ENCODE peak calls at places on chromosomes 2 and 18, in nine cellular contexts. R, C, O, D, M, I, W, K and Z are unnamed samples.

GRCh38 chr2:98465456-98466201 is 21.0 kb downstream of the INPP4A start:
- DNase-seq in R (peak), C (no peak), O (peak), D (peak), M (peak), I (peak), W (peak), K (peak), Z (peak)

GRCh38 chr2:26054598-26055348 is 20.9 kb downstream of the RAB10 start:
- DNase-seq in R (peak), C (no peak), O (no peak), D (no peak), M (no peak), I (no peak), W (no peak), K (no peak), Z (no peak)

GRCh38 chr18:43578636-43579203 is 301.4 kb upstream of the SYT4 start:
- DNase-seq in R (no peak), C (no peak), O (no peak), D (peak), M (no peak), I (no peak), W (no peak), K (no peak), Z (peak)

GRCh38 chr2:19600982-19601381 is 242.6 kb upstream of the OSR1 start:
- DNase-seq in R (no peak), C (no peak), O (no peak), D (no peak), M (no peak), I (no peak), W (no peak), K (no peak), Z (no peak)

GRCh38 chr2:138104071-138104470 is 139.8 kb downstream of the HNMT start:
- DNase-seq in R (no peak), C (no peak), O (no peak), D (no peak), M (no peak), I (no peak), W (no peak), K (no peak), Z (no peak)

GRCh38 chr2:30403592-30404353 is 43.3 kb upstream of the LCLAT1 start:
- DNase-seq in R (no peak), C (no peak), O (no peak), D (no peak), M (no peak), I (no peak), W (no peak), K (no peak), Z (no peak)

GRCh38 chr2:213150315-213150951 is 979 bp downstream of the IKZF2 start:
- DNase-seq in R (peak), C (no peak), O (no peak), D (no peak), M (no peak), I (no peak), W (no peak), K (no peak), Z (peak)

GRCh38 chr2:15748736-15749323 is 157.2 kb downstream of the DDX1 start:
- DNase-seq in R (peak), C (peak), O (no peak), D (no peak), M (no peak), I (no peak), W (no peak), K (no peak), Z (peak)

GRCh38 chr2:6864938-6865345 is 765 bp downstream of the CMPK2 start:
- DNase-seq in R (no peak), C (no peak), O (no peak), D (no peak), M (no peak), I (peak), W (no peak), K (peak), Z (peak)

GRCh38 chr2:42875880-42876279 is 83.5 kb upstream of the HAAO start:
- DNase-seq in R (no peak), C (no peak), O (no peak), D (no peak), M (no peak), I (no peak), W (no peak), K (no peak), Z (peak)

GRCh38 chr2:96962567-96963203 is 23.7 kb downstream of the FAM178B start:
- DNase-seq in R (no peak), C (peak), O (peak), D (no peak), M (no peak), I (peak), W (no peak), K (no peak), Z (no peak)

GRCh38 chr2:128473175-128474013 is 154.7 kb upstream of the HS6ST1 start:
- DNase-seq in R (peak), C (peak), O (no peak), D (no peak), M (no peak), I (peak), W (peak), K (peak), Z (peak)

GRCh38 chr18:63848159-63848558 is 39.3 kb upstream of the SERPINB2 start:
- DNase-seq in R (peak), C (no peak), O (no peak), D (peak), M (peak), I (no peak), W (no peak), K (no peak), Z (no peak)

GRCh38 chr18:56727399-56727798 is 76.2 kb downstream of the WDR7 start:
- DNase-seq in R (no peak), C (peak), O (no peak), D (no peak), M (no peak), I (no peak), W (no peak), K (no peak), Z (no peak)

GRCh38 chr2:172084734-172085459 is 410 bp upstream of the DLX1 start:
- DNase-seq in R (peak), C (peak), O (no peak), D (peak), M (peak), I (no peak), W (peak), K (no peak), Z (peak)

GRCh38 chr2:70374616-70375015 is 72.7 kb upstream of the FAM136A start:
- DNase-seq in R (no peak), C (no peak), O (no peak), D (no peak), M (no peak), I (no peak), W (no peak), K (no peak), Z (no peak)

GRCh38 chr18:22180722-22181121 is 11.3 kb downstream of the GATA6 start:
- DNase-seq in R (no peak), C (no peak), O (no peak), D (no peak), M (no peak), I (no peak), W (no peak), K (no peak), Z (no peak)